ENCODE peak calls at places on chromosomes 4 and X, in six cellular contexts. Q, G, D, O, X and E are unnamed samples.

GRCh38 chr4:137032242-137032641 is 500.1 kb downstream of the PCDH18 start:
- DNase-seq in O (no peak), X (peak), G (peak), Q (no peak), D (peak), E (no peak)

GRCh38 chrX:6990552-6991193 is 156.8 kb upstream of the STS start:
- DNase-seq in O (no peak), Q (no peak), G (no peak), X (no peak), D (no peak), E (no peak)

GRCh38 chr4:105050896-105051295 is 95.8 kb upstream of the TET2 start:
- DNase-seq in X (no peak), G (no peak), O (no peak), D (no peak), Q (no peak), E (no peak)

GRCh38 chr4:24753519-24753918 is 41.9 kb upstream of the SOD3 start:
- DNase-seq in O (no peak), X (no peak), G (peak), D (no peak), Q (no peak), E (no peak)

GRCh38 chr4:179989975-179990374 is 2253.2 kb upstream of the TENM3 start:
- DNase-seq in X (peak), D (no peak), O (no peak), Q (no peak), G (no peak), E (no peak)

GRCh38 chr4:61336911-61337310 is 136.8 kb downstream of the ADGRL3 start:
- DNase-seq in G (no peak), Q (no peak), O (no peak), X (no peak), D (no peak), E (no peak)

GRCh38 chr4:138049350-138049749 is 192.8 kb downstream of the SLC7A11 start:
- DNase-seq in O (no peak), X (no peak), G (peak), Q (no peak), D (no peak), E (no peak)

GRCh38 chrX:102845020-102845419 is 92.1 kb upstream of the RAB40AL start:
- DNase-seq in O (no peak), G (no peak), X (no peak), D (no peak), Q (no peak), E (no peak)

GRCh38 chr4:2261110-2261852 is 628 bp downstream of the MXD4 start:
- DNase-seq in O (no peak), X (peak), Q (peak), D (no peak), G (peak), E (peak)

GRCh38 chr4:168153596-168154440 is 61.5 kb downstream of the ANXA10 start:
- DNase-seq in G (peak), D (no peak), X (peak), O (peak), Q (peak), E (peak)

GRCh38 chr4:76753814-76754213 is 144.1 kb downstream of the SOWAHB start:
- DNase-seq in O (no peak), D (no peak), G (no peak), X (no peak), Q (no peak), E (no peak)

GRCh38 chr4:6674500-6675149 is 19.1 kb upstream of the S100P start:
- DNase-seq in D (peak), O (no peak), G (peak), Q (peak), X (peak), E (no peak)

GRCh38 chrX:74420194-74421035 is 878 bp upstream of the SLC16A2 start:
- DNase-seq in G (peak), X (no peak), Q (peak), O (no peak), D (no peak), E (no peak)

GRCh38 chrX:71540801-71541545 is 8.1 kb downstream of the OGT start:
- DNase-seq in G (no peak), D (no peak), X (no peak), Q (no peak), O (no peak), E (peak)

GRCh38 chr4:151581575-151581974 is 172.6 kb downstream of the FHIP1A start:
- DNase-seq in O (no peak), Q (no peak), D (peak), G (no peak), X (no peak), E (no peak)

GRCh38 chrX:41737065-41737464 is 13.1 kb downstream of the GPR82 start:
- DNase-seq in O (no peak), D (no peak), X (no peak), G (no peak), Q (peak), E (no peak)